ENCODE peak calls at places on chromosomes 6 and 20, in five cellular contexts. One of them, this sample, is unnamed.

GRCh38 chr6:143223895-143224294 is 163.2 kb downstream of the AIG1 start:
- DNase-seq in left ventricle myocardium inferior: peak
- DNase-seq in fibroblast of lung: peak
- DNase-seq in vagina: no peak
- DNase-seq in colonic mucosa: peak
- DNase-seq in this sample: no peak

GRCh38 chr6:129890164-129890563 is 29.0 kb upstream of the TMEM244 start:
- DNase-seq in left ventricle myocardium inferior: no peak
- DNase-seq in fibroblast of lung: peak
- DNase-seq in vagina: no peak
- DNase-seq in colonic mucosa: no peak
- DNase-seq in this sample: no peak

GRCh38 chr6:42104807-42105713 is 37.4 kb downstream of the C6orf132 start:
- DNase-seq in left ventricle myocardium inferior: no peak
- DNase-seq in fibroblast of lung: no peak
- DNase-seq in vagina: no peak
- DNase-seq in colonic mucosa: no peak
- DNase-seq in this sample: no peak

GRCh38 chr6:3722785-3723184 is 28.7 kb downstream of the PXDC1 start:
- DNase-seq in left ventricle myocardium inferior: no peak
- DNase-seq in fibroblast of lung: no peak
- DNase-seq in vagina: no peak
- DNase-seq in colonic mucosa: no peak
- DNase-seq in this sample: no peak

GRCh38 chr6:56347526-56347925 is 100.1 kb upstream of the COL21A1 start:
- DNase-seq in left ventricle myocardium inferior: no peak
- DNase-seq in fibroblast of lung: no peak
- DNase-seq in vagina: no peak
- DNase-seq in colonic mucosa: no peak
- DNase-seq in this sample: no peak

GRCh38 chr6:152062476-152062875 is 255.0 kb downstream of the ESR1 start:
- DNase-seq in left ventricle myocardium inferior: no peak
- DNase-seq in fibroblast of lung: no peak
- DNase-seq in vagina: no peak
- DNase-seq in colonic mucosa: no peak
- DNase-seq in this sample: no peak

GRCh38 chr6:143337201-143337949 is 113.1 kb downstream of the ADAT2 start:
- DNase-seq in left ventricle myocardium inferior: peak
- DNase-seq in fibroblast of lung: no peak
- DNase-seq in vagina: no peak
- DNase-seq in colonic mucosa: peak
- DNase-seq in this sample: peak

GRCh38 chr6:156166093-156166492 is 611.1 kb upstream of the ARID1B start:
- DNase-seq in left ventricle myocardium inferior: no peak
- DNase-seq in fibroblast of lung: no peak
- DNase-seq in vagina: no peak
- DNase-seq in colonic mucosa: no peak
- DNase-seq in this sample: no peak

GRCh38 chr20:35009665-35010328 is 54.1 kb downstream of the MYH7B start:
- DNase-seq in left ventricle myocardium inferior: no peak
- DNase-seq in fibroblast of lung: no peak
- DNase-seq in vagina: no peak
- DNase-seq in colonic mucosa: no peak
- DNase-seq in this sample: no peak

GRCh38 chr20:47605673-47606413 is 104.2 kb downstream of the NCOA3 start:
- DNase-seq in left ventricle myocardium inferior: no peak
- DNase-seq in fibroblast of lung: no peak
- DNase-seq in vagina: no peak
- DNase-seq in colonic mucosa: no peak
- DNase-seq in this sample: no peak

GRCh38 chr6:143689852-143690251 is 12.1 kb downstream of the PHACTR2 start:
- DNase-seq in left ventricle myocardium inferior: no peak
- DNase-seq in fibroblast of lung: no peak
- DNase-seq in vagina: no peak
- DNase-seq in colonic mucosa: no peak
- DNase-seq in this sample: no peak

GRCh38 chr6:163113358-163113962 is 301.1 kb upstream of the QKI start:
- DNase-seq in left ventricle myocardium inferior: no peak
- DNase-seq in fibroblast of lung: no peak
- DNase-seq in vagina: no peak
- DNase-seq in colonic mucosa: no peak
- DNase-seq in this sample: no peak

GRCh38 chr6:3542032-3542640 is 85.3 kb upstream of the SLC22A23 start:
- DNase-seq in left ventricle myocardium inferior: no peak
- DNase-seq in fibroblast of lung: no peak
- DNase-seq in vagina: no peak
- DNase-seq in colonic mucosa: peak
- DNase-seq in this sample: no peak

GRCh38 chr6:147716434-147716833 is 207.9 kb downstream of the SAMD5 start:
- DNase-seq in left ventricle myocardium inferior: no peak
- DNase-seq in fibroblast of lung: no peak
- DNase-seq in vagina: no peak
- DNase-seq in colonic mucosa: no peak
- DNase-seq in this sample: no peak

GRCh38 chr6:287500-287883 is 4.8 kb upstream of the DUSP22 start:
- DNase-seq in left ventricle myocardium inferior: no peak
- DNase-seq in fibroblast of lung: no peak
- DNase-seq in vagina: no peak
- DNase-seq in colonic mucosa: no peak
- DNase-seq in this sample: no peak

GRCh38 chr20:36541227-36542018 is at the start of gene MYL9:
- DNase-seq in left ventricle myocardium inferior: peak
- DNase-seq in fibroblast of lung: peak
- DNase-seq in vagina: no peak
- DNase-seq in colonic mucosa: peak
- DNase-seq in this sample: no peak

GRCh38 chr6:87700729-87701675 is 1.0 kb downstream of the AKIRIN2 start:
- DNase-seq in left ventricle myocardium inferior: peak
- DNase-seq in fibroblast of lung: peak
- DNase-seq in vagina: no peak
- DNase-seq in colonic mucosa: peak
- DNase-seq in this sample: peak

DNA sequence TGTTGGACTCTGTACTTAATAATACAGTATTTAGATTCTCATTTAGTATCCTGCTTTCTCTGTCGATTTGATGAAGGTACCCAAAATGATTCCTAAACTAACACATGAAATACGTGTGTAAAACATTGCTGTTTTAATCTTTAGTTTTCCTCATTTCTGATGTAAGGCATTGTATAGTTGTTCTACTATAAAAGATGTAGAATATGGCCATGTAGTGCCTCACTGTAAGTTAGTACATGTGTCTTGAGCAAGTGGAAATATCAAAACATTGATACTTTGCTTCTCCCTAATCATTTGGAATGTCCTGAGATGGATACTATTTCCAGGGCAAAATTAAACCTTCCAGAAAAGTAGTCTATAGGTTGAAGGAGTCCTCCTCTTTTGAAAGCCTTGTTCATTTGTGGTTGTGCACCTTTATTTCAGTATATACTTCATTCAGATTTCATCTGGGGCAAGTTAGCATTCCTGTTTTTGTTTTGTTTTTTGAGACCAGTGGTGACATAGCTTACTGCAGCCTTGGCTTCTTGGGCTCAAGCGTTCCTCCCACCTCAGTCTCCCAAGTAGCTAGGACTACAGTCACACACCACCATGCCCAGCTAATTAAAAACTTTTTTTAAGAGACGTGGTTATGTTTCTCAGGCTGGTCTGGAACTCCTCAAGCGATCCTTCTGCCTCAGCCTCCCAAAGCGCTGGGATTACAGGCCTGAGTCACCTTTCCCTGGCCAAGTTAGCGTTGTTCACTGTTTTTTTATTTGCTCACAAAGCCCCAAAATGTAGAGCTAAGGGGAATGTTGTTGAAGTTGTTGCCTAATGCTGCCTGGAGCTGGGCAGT is 11.6 kb downstream of the SRSF3 start:
- DNase-seq in left ventricle myocardium inferior: no peak
- DNase-seq in fibroblast of lung: no peak
- DNase-seq in vagina: no peak
- DNase-seq in colonic mucosa: no peak
- DNase-seq in this sample: no peak
- H3K27ac ChIP-seq in left ventricle myocardium inferior: peak
- H3K27ac ChIP-seq in fibroblast of lung: peak
- H3K27ac ChIP-seq in vagina: no peak
- H3K27ac ChIP-seq in colonic mucosa: no peak
- H3K27ac ChIP-seq in this sample: no peak

GRCh38 chr6:75207211-75207984 is 1.5 kb upstream of the COL12A1 start:
- DNase-seq in left ventricle myocardium inferior: no peak
- DNase-seq in fibroblast of lung: peak
- DNase-seq in vagina: no peak
- DNase-seq in colonic mucosa: no peak
- DNase-seq in this sample: no peak

GRCh38 chr6:75204222-75204958 is 1.5 kb downstream of the COL12A1 start:
- DNase-seq in left ventricle myocardium inferior: peak
- DNase-seq in fibroblast of lung: peak
- DNase-seq in vagina: no peak
- DNase-seq in colonic mucosa: peak
- DNase-seq in this sample: no peak

GRCh38 chr6:75204959-75205775 is 686 bp downstream of the COL12A1 start:
- DNase-seq in left ventricle myocardium inferior: no peak
- DNase-seq in fibroblast of lung: peak
- DNase-seq in vagina: no peak
- DNase-seq in colonic mucosa: no peak
- DNase-seq in this sample: no peak

GRCh38 chr6:75205776-75206334 is at the start of gene COL12A1:
- DNase-seq in left ventricle myocardium inferior: peak
- DNase-seq in fibroblast of lung: peak
- DNase-seq in vagina: peak
- DNase-seq in colonic mucosa: peak
- DNase-seq in this sample: no peak

DNA sequence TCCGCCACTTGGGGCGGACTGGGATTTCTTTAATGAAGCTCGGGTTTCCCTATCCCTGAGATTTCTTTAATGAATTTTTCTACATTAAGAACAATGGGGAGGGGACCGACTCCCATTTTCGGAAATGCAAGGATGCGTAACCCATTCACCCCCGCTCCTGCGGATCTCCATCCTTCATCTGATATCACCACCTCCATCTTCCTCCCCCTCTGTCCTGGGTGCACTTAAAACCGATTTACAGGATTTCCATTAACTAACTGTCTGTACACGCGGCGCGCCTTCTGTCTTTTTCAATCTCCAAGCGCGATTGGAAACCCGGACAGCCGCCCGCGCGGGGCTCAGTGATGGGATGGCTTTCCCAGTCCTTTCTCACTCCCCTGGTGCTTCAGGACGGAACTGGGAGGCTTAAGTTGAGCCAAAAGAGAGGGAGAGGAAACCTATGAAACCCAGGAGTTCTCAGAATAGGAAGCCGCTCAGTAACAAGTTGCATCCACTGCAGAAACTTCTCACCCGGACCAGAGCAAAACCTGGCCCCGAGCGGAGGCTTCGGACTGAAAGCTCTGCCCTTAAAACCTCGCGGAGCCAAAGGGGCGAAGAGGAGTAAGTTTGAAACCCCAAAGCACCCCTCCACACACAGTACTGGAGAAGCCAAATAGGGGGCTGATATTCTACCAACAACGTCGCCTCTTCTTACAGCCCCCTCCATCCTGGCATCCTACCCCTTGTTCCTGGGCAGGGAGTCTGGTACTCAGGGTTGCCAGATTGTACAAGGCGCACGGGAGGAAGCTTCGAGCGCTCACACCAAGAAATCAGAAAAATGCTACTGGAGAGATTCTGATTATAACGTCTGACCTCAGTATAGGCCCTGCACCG is 721 bp upstream of the COL12A1 start:
- DNase-seq in left ventricle myocardium inferior: no peak
- DNase-seq in fibroblast of lung: no peak
- DNase-seq in vagina: no peak
- DNase-seq in colonic mucosa: no peak
- DNase-seq in this sample: no peak
- H3K4me3 ChIP-seq in left ventricle myocardium inferior: peak
- H3K4me3 ChIP-seq in fibroblast of lung: peak
- H3K4me3 ChIP-seq in vagina: peak
- H3K4me3 ChIP-seq in colonic mucosa: peak
- H3K4me3 ChIP-seq in this sample: no peak

GRCh38 chr6:109456283-109456583 is 661 bp upstream of the MICAL1 start:
- DNase-seq in left ventricle myocardium inferior: no peak
- DNase-seq in fibroblast of lung: no peak
- DNase-seq in vagina: no peak
- DNase-seq in colonic mucosa: peak
- DNase-seq in this sample: no peak

GRCh38 chr6:109460161-109460830 is 4.7 kb upstream of the MICAL1 start:
- DNase-seq in left ventricle myocardium inferior: no peak
- DNase-seq in fibroblast of lung: no peak
- DNase-seq in vagina: no peak
- DNase-seq in colonic mucosa: no peak
- DNase-seq in this sample: no peak

GRCh38 chr6:109456710-109457595 is 1.4 kb upstream of the MICAL1 start:
- DNase-seq in left ventricle myocardium inferior: peak
- DNase-seq in fibroblast of lung: peak
- DNase-seq in vagina: no peak
- DNase-seq in colonic mucosa: peak
- DNase-seq in this sample: no peak

GRCh38 chr6:109457596-109457996 is 2.0 kb upstream of the MICAL1 start:
- DNase-seq in left ventricle myocardium inferior: no peak
- DNase-seq in fibroblast of lung: no peak
- DNase-seq in vagina: no peak
- DNase-seq in colonic mucosa: no peak
- DNase-seq in this sample: no peak

GRCh38 chr6:109458774-109459531 is 3.4 kb upstream of the MICAL1 start:
- DNase-seq in left ventricle myocardium inferior: no peak
- DNase-seq in fibroblast of lung: no peak
- DNase-seq in vagina: no peak
- DNase-seq in colonic mucosa: no peak
- DNase-seq in this sample: peak
- H3K27ac ChIP-seq in left ventricle myocardium inferior: no peak
- H3K27ac ChIP-seq in fibroblast of lung: no peak
- H3K27ac ChIP-seq in vagina: no peak
- H3K27ac ChIP-seq in colonic mucosa: no peak
- H3K27ac ChIP-seq in this sample: no peak

GRCh38 chr6:27672113-27672799 is 199.4 kb upstream of the ZNF184 start:
- DNase-seq in left ventricle myocardium inferior: no peak
- DNase-seq in fibroblast of lung: peak
- DNase-seq in vagina: no peak
- DNase-seq in colonic mucosa: peak
- DNase-seq in this sample: no peak
- H3K4me3 ChIP-seq in left ventricle myocardium inferior: no peak
- H3K4me3 ChIP-seq in fibroblast of lung: no peak
- H3K4me3 ChIP-seq in vagina: no peak
- H3K4me3 ChIP-seq in colonic mucosa: peak
- H3K4me3 ChIP-seq in this sample: no peak

GRCh38 chr20:4604580-4604979 is 117.1 kb upstream of the PRND start:
- DNase-seq in left ventricle myocardium inferior: no peak
- DNase-seq in fibroblast of lung: no peak
- DNase-seq in vagina: no peak
- DNase-seq in colonic mucosa: no peak
- DNase-seq in this sample: no peak
- H3K27ac ChIP-seq in left ventricle myocardium inferior: no peak
- H3K27ac ChIP-seq in fibroblast of lung: no peak
- H3K27ac ChIP-seq in vagina: no peak
- H3K27ac ChIP-seq in colonic mucosa: no peak
- H3K27ac ChIP-seq in this sample: no peak

GRCh38 chr6:139161169-139161568 is 26.3 kb downstream of the HECA start:
- DNase-seq in left ventricle myocardium inferior: no peak
- DNase-seq in fibroblast of lung: peak
- DNase-seq in vagina: no peak
- DNase-seq in colonic mucosa: no peak
- DNase-seq in this sample: peak
- H3K4me3 ChIP-seq in left ventricle myocardium inferior: no peak
- H3K4me3 ChIP-seq in fibroblast of lung: no peak
- H3K4me3 ChIP-seq in vagina: no peak
- H3K4me3 ChIP-seq in colonic mucosa: no peak
- H3K4me3 ChIP-seq in this sample: peak